ENCODE peak calls at places on chromosome 7, in nine cellular contexts. One of them, this sample, is unnamed.

GRCh38 chr7:55472928-55473725 is 99.2 kb downstream of the VOPP1 start:
- DNase-seq in mammary epithelial cell: no peak
- DNase-seq in BJ: no peak
- DNase-seq in sigmoid colon: no peak
- DNase-seq in fibroblast of the aortic adventitia: no peak
- DNase-seq in GM10248: no peak
- DNase-seq in nephron progenitor cell: no peak
- DNase-seq in GM12865: no peak
- DNase-seq in A673: no peak
- DNase-seq in this sample: no peak

GRCh38 chr7:101636822-101637623 is 7.9 kb upstream of the MYL10 start:
- DNase-seq in mammary epithelial cell: no peak
- DNase-seq in BJ: no peak
- DNase-seq in sigmoid colon: no peak
- DNase-seq in fibroblast of the aortic adventitia: no peak
- DNase-seq in GM10248: no peak
- DNase-seq in nephron progenitor cell: no peak
- DNase-seq in GM12865: no peak
- DNase-seq in A673: peak; percentile 46
- DNase-seq in this sample: no peak

GRCh38 chr7:12759112-12759511 is 71.7 kb downstream of the ARL4A start:
- DNase-seq in mammary epithelial cell: no peak
- DNase-seq in BJ: no peak
- DNase-seq in sigmoid colon: no peak
- DNase-seq in fibroblast of the aortic adventitia: peak; percentile 55
- DNase-seq in GM10248: no peak
- DNase-seq in nephron progenitor cell: no peak
- DNase-seq in GM12865: no peak
- DNase-seq in A673: no peak
- DNase-seq in this sample: no peak

GRCh38 chr7:149103424-149103823 is 12.9 kb upstream of the ZNF786 start:
- DNase-seq in mammary epithelial cell: no peak
- DNase-seq in BJ: no peak
- DNase-seq in sigmoid colon: no peak
- DNase-seq in fibroblast of the aortic adventitia: no peak
- DNase-seq in GM10248: no peak
- DNase-seq in nephron progenitor cell: no peak
- DNase-seq in GM12865: no peak
- DNase-seq in A673: no peak
- DNase-seq in this sample: no peak

GRCh38 chr7:87148332-87148955 is 3.8 kb upstream of the DMTF1 start:
- DNase-seq in mammary epithelial cell: peak; percentile 6
- DNase-seq in BJ: no peak
- DNase-seq in sigmoid colon: no peak
- DNase-seq in fibroblast of the aortic adventitia: peak; percentile 63
- DNase-seq in GM10248: no peak
- DNase-seq in nephron progenitor cell: no peak
- DNase-seq in GM12865: peak; percentile 60
- DNase-seq in A673: peak; percentile 51
- DNase-seq in this sample: no peak

GRCh38 chr7:100745184-100745583 is 11.8 kb downstream of the ZAN start:
- DNase-seq in mammary epithelial cell: peak; percentile 17
- DNase-seq in BJ: no peak
- DNase-seq in sigmoid colon: peak; percentile 75
- DNase-seq in fibroblast of the aortic adventitia: peak; percentile 60
- DNase-seq in GM10248: peak; percentile 78
- DNase-seq in nephron progenitor cell: no peak
- DNase-seq in GM12865: peak; percentile 85
- DNase-seq in A673: peak; percentile 83
- DNase-seq in this sample: no peak

GRCh38 chr7:1851731-1852531 is 181.9 kb downstream of the ELFN1 start:
- DNase-seq in mammary epithelial cell: no peak
- DNase-seq in BJ: no peak
- DNase-seq in sigmoid colon: peak; percentile 55
- DNase-seq in fibroblast of the aortic adventitia: no peak
- DNase-seq in GM10248: no peak
- DNase-seq in nephron progenitor cell: peak; percentile 2
- DNase-seq in GM12865: no peak
- DNase-seq in A673: no peak
- DNase-seq in this sample: no peak

GRCh38 chr7:140269004-140269638 is 92.3 kb upstream of the KDM7A start:
- DNase-seq in mammary epithelial cell: no peak
- DNase-seq in BJ: no peak
- DNase-seq in sigmoid colon: no peak
- DNase-seq in fibroblast of the aortic adventitia: no peak
- DNase-seq in GM10248: no peak
- DNase-seq in nephron progenitor cell: no peak
- DNase-seq in GM12865: no peak
- DNase-seq in A673: no peak
- DNase-seq in this sample: no peak

GRCh38 chr7:4631664-4632171 is 50.4 kb upstream of the FOXK1 start:
- DNase-seq in mammary epithelial cell: peak; percentile 87
- DNase-seq in BJ: peak; percentile 57
- DNase-seq in sigmoid colon: peak; percentile 96
- DNase-seq in fibroblast of the aortic adventitia: peak; percentile 95
- DNase-seq in GM10248: no peak
- DNase-seq in nephron progenitor cell: peak; percentile 67
- DNase-seq in GM12865: no peak
- DNase-seq in A673: peak; percentile 84
- DNase-seq in this sample: peak; percentile 22

GRCh38 chr7:32536016-32536415 is 40.7 kb downstream of the AVL9 start:
- DNase-seq in mammary epithelial cell: no peak
- DNase-seq in BJ: no peak
- DNase-seq in sigmoid colon: no peak
- DNase-seq in fibroblast of the aortic adventitia: no peak
- DNase-seq in GM10248: no peak
- DNase-seq in nephron progenitor cell: no peak
- DNase-seq in GM12865: no peak
- DNase-seq in A673: no peak
- DNase-seq in this sample: no peak

GRCh38 chr7:35519971-35520809 is 174.7 kb downstream of the HERPUD2 start:
- DNase-seq in mammary epithelial cell: peak; percentile 42
- DNase-seq in BJ: no peak
- DNase-seq in sigmoid colon: peak; percentile 79
- DNase-seq in fibroblast of the aortic adventitia: peak; percentile 80
- DNase-seq in GM10248: peak; percentile 72
- DNase-seq in nephron progenitor cell: peak; percentile 71
- DNase-seq in GM12865: peak; percentile 75
- DNase-seq in A673: peak; percentile 87
- DNase-seq in this sample: peak; percentile 55

GRCh38 chr7:105304040-105304895 is 84.5 kb downstream of the SRPK2 start:
- DNase-seq in mammary epithelial cell: peak; percentile 86
- DNase-seq in BJ: no peak
- DNase-seq in sigmoid colon: no peak
- DNase-seq in fibroblast of the aortic adventitia: peak; percentile 74
- DNase-seq in GM10248: no peak
- DNase-seq in nephron progenitor cell: no peak
- DNase-seq in GM12865: peak; percentile 77
- DNase-seq in A673: peak; percentile 10
- DNase-seq in this sample: no peak

GRCh38 chr7:74027683-74028320 is at the start of gene ELN:
- DNase-seq in mammary epithelial cell: no peak
- DNase-seq in BJ: no peak
- DNase-seq in sigmoid colon: peak; percentile 96
- DNase-seq in fibroblast of the aortic adventitia: peak; percentile 94
- DNase-seq in GM10248: no peak
- DNase-seq in nephron progenitor cell: no peak
- DNase-seq in GM12865: no peak
- DNase-seq in A673: peak; percentile 72
- DNase-seq in this sample: no peak

GRCh38 chr7:33050425-33051318 is 11.9 kb downstream of the NT5C3A start:
- DNase-seq in mammary epithelial cell: peak; percentile 35
- DNase-seq in BJ: no peak
- DNase-seq in sigmoid colon: no peak
- DNase-seq in fibroblast of the aortic adventitia: peak; percentile 72
- DNase-seq in GM10248: peak; percentile 25
- DNase-seq in nephron progenitor cell: no peak
- DNase-seq in GM12865: peak; percentile 53
- DNase-seq in A673: peak; percentile 76
- DNase-seq in this sample: no peak

GRCh38 chr7:81788241-81788640 is 18.4 kb upstream of the HGF start:
- DNase-seq in mammary epithelial cell: no peak
- DNase-seq in BJ: no peak
- DNase-seq in sigmoid colon: no peak
- DNase-seq in fibroblast of the aortic adventitia: no peak
- DNase-seq in GM10248: no peak
- DNase-seq in nephron progenitor cell: no peak
- DNase-seq in GM12865: no peak
- DNase-seq in A673: no peak
- DNase-seq in this sample: no peak

GRCh38 chr7:155222046-155222445 is 75.6 kb upstream of the INSIG1 start:
- DNase-seq in mammary epithelial cell: no peak
- DNase-seq in BJ: no peak
- DNase-seq in sigmoid colon: no peak
- DNase-seq in fibroblast of the aortic adventitia: no peak
- DNase-seq in GM10248: no peak
- DNase-seq in nephron progenitor cell: no peak
- DNase-seq in GM12865: no peak
- DNase-seq in A673: no peak
- DNase-seq in this sample: no peak

GRCh38 chr7:77184990-77185389 is 14.6 kb downstream of the FGL2 start:
- DNase-seq in mammary epithelial cell: no peak
- DNase-seq in BJ: peak; percentile 9
- DNase-seq in sigmoid colon: no peak
- DNase-seq in fibroblast of the aortic adventitia: peak; percentile 81
- DNase-seq in GM10248: no peak
- DNase-seq in nephron progenitor cell: no peak
- DNase-seq in GM12865: no peak
- DNase-seq in A673: no peak
- DNase-seq in this sample: no peak

GRCh38 chr7:18798018-18798906 is 302.7 kb downstream of the HDAC9 start:
- DNase-seq in mammary epithelial cell: no peak
- DNase-seq in BJ: no peak
- DNase-seq in sigmoid colon: no peak
- DNase-seq in fibroblast of the aortic adventitia: peak; percentile 62
- DNase-seq in GM10248: no peak
- DNase-seq in nephron progenitor cell: no peak
- DNase-seq in GM12865: no peak
- DNase-seq in A673: no peak
- DNase-seq in this sample: no peak

GRCh38 chr7:116242177-116242576 is 31.8 kb downstream of the TES start:
- DNase-seq in mammary epithelial cell: no peak
- DNase-seq in BJ: no peak
- DNase-seq in sigmoid colon: no peak
- DNase-seq in fibroblast of the aortic adventitia: peak; percentile 32
- DNase-seq in GM10248: no peak
- DNase-seq in nephron progenitor cell: no peak
- DNase-seq in GM12865: no peak
- DNase-seq in A673: peak; percentile 52
- DNase-seq in this sample: no peak
- TF ChIP-seq CTCF in mammary epithelial cell: no peak
- TF ChIP-seq CTCF in BJ: peak; percentile 38
- TF ChIP-seq CTCF in sigmoid colon: no peak
- TF ChIP-seq CTCF in fibroblast of the aortic adventitia: no peak
- TF ChIP-seq CTCF in GM10248: no peak
- TF ChIP-seq CTCF in nephron progenitor cell: no peak
- TF ChIP-seq CTCF in GM12865: no peak
- TF ChIP-seq CTCF in A673: peak; percentile 45
- TF ChIP-seq CTCF in this sample: no peak

GRCh38 chr7:130338233-130338632 is 6.4 kb upstream of the CPA5 start:
- DNase-seq in mammary epithelial cell: no peak
- DNase-seq in BJ: no peak
- DNase-seq in sigmoid colon: no peak
- DNase-seq in fibroblast of the aortic adventitia: no peak
- DNase-seq in GM10248: no peak
- DNase-seq in nephron progenitor cell: no peak
- DNase-seq in GM12865: no peak
- DNase-seq in A673: no peak
- DNase-seq in this sample: no peak
- TF ChIP-seq CTCF in mammary epithelial cell: no peak
- TF ChIP-seq CTCF in BJ: no peak
- TF ChIP-seq CTCF in sigmoid colon: no peak
- TF ChIP-seq CTCF in fibroblast of the aortic adventitia: no peak
- TF ChIP-seq CTCF in GM10248: no peak
- TF ChIP-seq CTCF in nephron progenitor cell: no peak
- TF ChIP-seq CTCF in GM12865: no peak
- TF ChIP-seq CTCF in A673: no peak
- TF ChIP-seq CTCF in this sample: no peak

GRCh38 chr7:131618391-131618790 is 62.0 kb upstream of the PODXL start:
- DNase-seq in mammary epithelial cell: no peak
- DNase-seq in BJ: no peak
- DNase-seq in sigmoid colon: no peak
- DNase-seq in fibroblast of the aortic adventitia: no peak
- DNase-seq in GM10248: no peak
- DNase-seq in nephron progenitor cell: no peak
- DNase-seq in GM12865: no peak
- DNase-seq in A673: no peak
- DNase-seq in this sample: no peak
- TF ChIP-seq CTCF in mammary epithelial cell: no peak
- TF ChIP-seq CTCF in BJ: no peak
- TF ChIP-seq CTCF in sigmoid colon: no peak
- TF ChIP-seq CTCF in fibroblast of the aortic adventitia: no peak
- TF ChIP-seq CTCF in GM10248: no peak
- TF ChIP-seq CTCF in nephron progenitor cell: no peak
- TF ChIP-seq CTCF in GM12865: no peak
- TF ChIP-seq CTCF in A673: no peak
- TF ChIP-seq CTCF in this sample: no peak

GRCh38 chr7:133563196-133563707 is 310.4 kb downstream of the EXOC4 start:
- DNase-seq in mammary epithelial cell: no peak
- DNase-seq in BJ: peak; percentile 32
- DNase-seq in sigmoid colon: no peak
- DNase-seq in fibroblast of the aortic adventitia: no peak
- DNase-seq in GM10248: no peak
- DNase-seq in nephron progenitor cell: no peak
- DNase-seq in GM12865: no peak
- DNase-seq in A673: no peak
- DNase-seq in this sample: no peak

GRCh38 chr7:133560900-133561299 is 308.0 kb downstream of the EXOC4 start:
- DNase-seq in mammary epithelial cell: no peak
- DNase-seq in BJ: no peak
- DNase-seq in sigmoid colon: no peak
- DNase-seq in fibroblast of the aortic adventitia: no peak
- DNase-seq in GM10248: peak; percentile 8
- DNase-seq in nephron progenitor cell: no peak
- DNase-seq in GM12865: peak; percentile 36
- DNase-seq in A673: no peak
- DNase-seq in this sample: no peak

GRCh38 chr7:133561361-133561760 is 308.5 kb downstream of the EXOC4 start:
- DNase-seq in mammary epithelial cell: no peak
- DNase-seq in BJ: no peak
- DNase-seq in sigmoid colon: no peak
- DNase-seq in fibroblast of the aortic adventitia: no peak
- DNase-seq in GM10248: no peak
- DNase-seq in nephron progenitor cell: no peak
- DNase-seq in GM12865: no peak
- DNase-seq in A673: no peak
- DNase-seq in this sample: no peak

GRCh38 chr7:133562617-133563016 is 309.7 kb downstream of the EXOC4 start:
- DNase-seq in mammary epithelial cell: peak; percentile 23
- DNase-seq in BJ: peak; percentile 88
- DNase-seq in sigmoid colon: no peak
- DNase-seq in fibroblast of the aortic adventitia: peak; percentile 45
- DNase-seq in GM10248: no peak
- DNase-seq in nephron progenitor cell: no peak
- DNase-seq in GM12865: no peak
- DNase-seq in A673: no peak
- DNase-seq in this sample: no peak

DNA sequence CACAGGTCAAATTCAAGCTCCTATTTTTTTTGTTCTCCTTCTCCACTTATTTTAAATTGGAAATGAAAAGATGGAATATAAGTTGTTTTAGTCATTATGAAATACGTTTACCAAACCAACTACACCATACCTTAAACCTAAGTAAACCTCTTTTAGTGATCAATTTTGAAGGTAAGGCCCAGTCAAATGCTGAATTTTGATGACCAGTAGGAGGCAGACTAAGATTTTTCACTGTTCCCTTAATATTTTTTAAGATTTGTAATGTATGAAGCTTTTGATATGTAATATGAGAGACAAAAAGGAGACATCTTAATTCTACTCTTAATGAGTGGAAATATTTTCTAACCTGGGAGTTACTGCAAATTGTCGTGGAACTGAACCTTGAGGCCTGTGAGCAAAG is 311.6 kb downstream of the EXOC4 start:
- DNase-seq in mammary epithelial cell: no peak
- DNase-seq in BJ: no peak
- DNase-seq in sigmoid colon: no peak
- DNase-seq in fibroblast of the aortic adventitia: no peak
- DNase-seq in GM10248: no peak
- DNase-seq in nephron progenitor cell: no peak
- DNase-seq in GM12865: no peak
- DNase-seq in A673: no peak
- DNase-seq in this sample: no peak
- TF ChIP-seq CTCF in mammary epithelial cell: peak; percentile 35
- TF ChIP-seq CTCF in BJ: peak; percentile 5
- TF ChIP-seq CTCF in sigmoid colon: no peak
- TF ChIP-seq CTCF in fibroblast of the aortic adventitia: no peak
- TF ChIP-seq CTCF in GM10248: no peak
- TF ChIP-seq CTCF in nephron progenitor cell: no peak
- TF ChIP-seq CTCF in GM12865: no peak
- TF ChIP-seq CTCF in A673: peak; percentile 37
- TF ChIP-seq CTCF in this sample: peak; percentile 14